ENCODE peak calls at places on chromosome 14, in ten cellular contexts. U is HTR-8/SVneo; N is stimulated activated CD4-positive, alpha-beta T cell treated with anti-CD3 and anti-CD28 coated beads, TNF-alpha, amount 100 ng/mL, for 1 hour; J is GM23338; V is cardiac muscle cell; L is frontal cortex; B is SJSA1; O is kidney tubule cell; F is ELR; M is fibroblast of the conjunctiva. E is an unnamed sample.

GRCh38 chr14:52031781-52032180 is 37.1 kb downstream of the NID2 start:
- DNase-seq in V (no peak), N (no peak), F (peak), M (peak), O (no peak), J (no peak), B (no peak), L (no peak), U (no peak), E (no peak)

GRCh38 chr14:51147183-51147582 is 52.3 kb upstream of the TRIM9 start:
- DNase-seq in J (no peak), B (no peak), N (no peak), V (no peak), U (no peak), O (no peak), M (peak), F (peak), L (no peak), E (no peak)

GRCh38 chr14:103597623-103598372 is 31.2 kb upstream of the KLC1 start:
- DNase-seq in U (peak), O (peak), F (peak), J (no peak), V (no peak), B (peak), N (no peak), M (peak), L (peak), E (peak)

GRCh38 chr14:31025335-31026075 is at the start of gene AP4S1:
- DNase-seq in B (peak), N (peak), F (peak), O (peak), M (no peak), L (peak), V (peak), U (peak), J (peak), E (peak)

GRCh38 chr14:87615822-87616679 is 376.9 kb downstream of the GALC start:
- DNase-seq in J (peak), B (peak), V (peak), U (peak), N (no peak), O (peak), M (peak), L (peak), F (peak), E (peak)

GRCh38 chr14:99602788-99603415 is 1.1 kb downstream of the CCDC85C start:
- DNase-seq in L (no peak), F (no peak), U (no peak), O (no peak), N (no peak), V (peak), M (no peak), B (no peak), J (peak), E (no peak)

GRCh38 chr14:55530464-55530863 is 49.5 kb upstream of the KTN1 start:
- DNase-seq in L (no peak), V (peak), F (no peak), J (no peak), N (no peak), M (no peak), B (no peak), O (no peak), U (no peak), E (no peak)

GRCh38 chr14:52694761-52695480 is 437 bp downstream of the ERO1A start:
- DNase-seq in O (peak), U (peak), F (peak), M (peak), V (peak), N (peak), L (peak), J (peak), B (peak), E (peak)

GRCh38 chr14:48614003-48614402 is 938.6 kb upstream of the MDGA2 start:
- DNase-seq in N (no peak), F (no peak), O (no peak), U (no peak), B (no peak), V (no peak), L (no peak), M (no peak), J (no peak), E (no peak)

GRCh38 chr14:60681271-60681670 is 32.0 kb upstream of the SIX1 start:
- DNase-seq in N (no peak), O (no peak), L (no peak), F (no peak), B (no peak), U (no peak), M (no peak), V (no peak), J (no peak), E (no peak)

GRCh38 chr14:37601849-37602248 is 6.4 kb downstream of the TTC6 start:
- DNase-seq in M (no peak), U (no peak), B (no peak), N (no peak), O (no peak), F (no peak), L (no peak), J (peak), V (no peak), E (no peak)

GRCh38 chr14:34580381-34580780 is 40.9 kb upstream of the EAPP start:
- DNase-seq in L (no peak), N (no peak), F (no peak), J (no peak), O (no peak), U (no peak), M (no peak), B (no peak), V (no peak), E (no peak)

GRCh38 chr14:21101802-21102413 is 1.0 kb downstream of the TMEM253 start:
- DNase-seq in M (no peak), L (no peak), N (no peak), J (no peak), B (no peak), F (no peak), U (no peak), V (no peak), O (peak), E (no peak)

GRCh38 chr14:91103116-91103515 is 10.8 kb upstream of the DGLUCY start:
- DNase-seq in B (no peak), F (no peak), N (no peak), U (no peak), O (no peak), L (no peak), V (no peak), M (no peak), J (no peak), E (no peak)

GRCh38 chr14:21917699-21918436 is 244.2 kb upstream of the OR4E1 start:
- DNase-seq in N (peak), U (peak), M (peak), O (peak), F (peak), V (peak), B (peak), J (peak), L (peak), E (no peak)

GRCh38 chr14:67943947-67944346 is 124.4 kb downstream of the RAD51B start:
- DNase-seq in V (peak), O (peak), U (peak), M (peak), B (peak), J (peak), L (peak), N (no peak), F (peak), E (no peak)

GRCh38 chr14:56342419-56342901 is 224.2 kb downstream of the PELI2 start:
- DNase-seq in J (no peak), M (no peak), V (no peak), U (no peak), L (peak), N (no peak), B (no peak), O (no peak), F (no peak), E (no peak)

GRCh38 chr14:100278702-100279101 is 27.5 kb downstream of the SLC25A29 start:
- DNase-seq in L (no peak), M (no peak), N (no peak), O (peak), J (no peak), U (peak), F (peak), B (peak), V (no peak), E (no peak)

GRCh38 chr14:86153480-86153879 is 623.5 kb downstream of the FLRT2 start:
- DNase-seq in U (no peak), V (no peak), B (no peak), N (no peak), J (peak), F (peak), O (no peak), M (no peak), L (no peak), E (no peak)

GRCh38 chr14:24052656-24053547 is 1.1 kb downstream of the CARMIL3 start:
- DNase-seq in M (no peak), F (no peak), L (peak), O (no peak), V (no peak), J (no peak), N (no peak), U (no peak), B (no peak), E (no peak)

GRCh38 chr14:99587463-99588278 is 16.3 kb downstream of the CCDC85C start:
- DNase-seq in L (no peak), J (no peak), V (no peak), U (no peak), F (no peak), B (no peak), O (no peak), N (no peak), M (no peak), E (no peak)

GRCh38 chr14:47966411-47966810 is 291.0 kb upstream of the MDGA2 start:
- DNase-seq in U (no peak), J (no peak), B (no peak), N (no peak), O (no peak), V (no peak), F (no peak), M (no peak), L (no peak), E (no peak)

GRCh38 chr14:93892923-93893549 is 34.1 kb upstream of the FAM181A start:
- DNase-seq in B (peak), U (peak), L (peak), V (peak), N (peak), J (peak), M (peak), F (peak), O (peak), E (peak)

GRCh38 chr14:77139540-77140342 is 1.9 kb downstream of the ZDHHC22 start:
- DNase-seq in N (no peak), F (peak), L (peak), B (no peak), U (peak), V (peak), O (peak), J (peak), M (no peak), E (no peak)

GRCh38 chr14:99471731-99472130 is 8.9 kb downstream of the SETD3 start:
- DNase-seq in F (no peak), J (no peak), V (no peak), M (no peak), N (no peak), L (no peak), B (no peak), U (no peak), O (no peak), E (no peak)

GRCh38 chr14:54686219-54686870 is 119.4 kb downstream of the SAMD4A start:
- DNase-seq in O (peak), L (no peak), J (no peak), N (no peak), U (peak), V (no peak), M (peak), F (peak), B (peak), E (no peak)

GRCh38 chr14:90924618-90925345 is 108.6 kb upstream of the TTC7B start:
- DNase-seq in B (no peak), O (peak), J (no peak), N (no peak), U (no peak), M (no peak), V (no peak), F (no peak), L (no peak), E (no peak)

GRCh38 chr14:69620211-69620611 is 8.8 kb downstream of the SUSD6 start:
- DNase-seq in B (no peak), N (no peak), J (no peak), O (peak), F (no peak), M (no peak), V (no peak), L (no peak), U (no peak), E (no peak)

GRCh38 chr14:26204954-26205479 is 392.8 kb downstream of the NOVA1 start:
- DNase-seq in U (no peak), O (peak), L (peak), N (no peak), F (no peak), B (no peak), M (no peak), V (peak), J (peak), E (peak)

GRCh38 chr14:74035556-74035955 is 16.4 kb downstream of the BBOF1 start:
- DNase-seq in M (no peak), O (peak), L (no peak), N (no peak), U (no peak), B (no peak), V (no peak), F (peak), J (no peak), E (no peak)

GRCh38 chr14:56118611-56119181 is 485 bp downstream of the PELI2 start:
- DNase-seq in B (no peak), J (peak), F (peak), V (no peak), O (peak), L (peak), M (no peak), N (no peak), U (no peak), E (no peak)

GRCh38 chr14:64701660-64702059 is 2.6 kb upstream of the PLEKHG3 start:
- DNase-seq in L (no peak), V (no peak), F (no peak), O (peak), J (peak), M (no peak), B (no peak), U (no peak), N (no peak), E (no peak)

GRCh38 chr14:72679591-72680151 is 214.2 kb downstream of the DPF3 start:
- DNase-seq in L (peak), V (no peak), F (no peak), J (peak), O (peak), U (no peak), B (no peak), M (no peak), N (no peak), E (no peak)